ENCODE peak calls at places on chromosomes 11 and 22, in six cellular contexts. V is K562, T is HCT116, Q is H1, X is HepG2, H is GM12878. W is an unnamed sample.

GRCh38 chr11:110100476-110101240 is 7.5 kb downstream of the ZC3H12C start:
- DNase-seq in V (no peak), T (no peak), Q (no peak), X (no peak), H (no peak), W (no peak)

GRCh38 chr22:36540867-36541642 is 12.1 kb upstream of the EIF3D start:
- DNase-seq in V (no peak), T (no peak), Q (no peak), X (no peak), H (no peak), W (no peak)

GRCh38 chr11:7977251-7977917 is 9.8 kb upstream of the EIF3F start:
- DNase-seq in V (no peak), T (no peak), Q (no peak), X (no peak), H (no peak), W (no peak)

GRCh38 chr11:16779436-16779835 is 41.0 kb downstream of the C11orf58 start:
- DNase-seq in V (peak; percentile 80), T (peak; percentile 12), Q (no peak), X (no peak), H (no peak), W (no peak)

GRCh38 chr11:120590472-120590871 is 78.9 kb downstream of the GRIK4 start:
- DNase-seq in V (peak; percentile 23), T (no peak), Q (no peak), X (no peak), H (no peak), W (no peak)

GRCh38 chr11:27470166-27470565 is 2.4 kb downstream of the LGR4 start:
- DNase-seq in V (no peak), T (no peak), Q (no peak), X (no peak), H (no peak), W (no peak)

GRCh38 chr11:125481531-125481930 is 14.5 kb downstream of the FEZ1 start:
- DNase-seq in V (no peak), T (no peak), Q (no peak), X (no peak), H (no peak), W (no peak)

GRCh38 chr11:122393209-122393850 is 262.2 kb upstream of the UBASH3B start:
- DNase-seq in V (no peak), T (no peak), Q (no peak), X (no peak), H (no peak), W (no peak)

GRCh38 chr11:111448420-111448819 is 63.8 kb downstream of the BTG4 start:
- DNase-seq in V (no peak), T (no peak), Q (no peak), X (no peak), H (no peak), W (no peak)

GRCh38 chr11:88886796-88887195 is 179.0 kb downstream of the GRM5 start:
- DNase-seq in V (peak; percentile 15), T (peak; percentile 55), Q (peak; percentile 1), X (peak; percentile 40), H (peak; percentile 11), W (peak; percentile 52)

GRCh38 chr22:27493797-27494196 is 307.8 kb downstream of the MN1 start:
- DNase-seq in V (no peak), T (no peak), Q (no peak), X (no peak), H (no peak), W (no peak)

GRCh38 chr11:29485641-29486040 is 531.2 kb downstream of the KCNA4 start:
- DNase-seq in V (no peak), T (no peak), Q (no peak), X (no peak), H (no peak), W (no peak)

GRCh38 chr11:129352627-129353026 is 23.0 kb upstream of the BARX2 start:
- DNase-seq in V (no peak), T (no peak), Q (no peak), X (no peak), H (no peak), W (no peak)

GRCh38 chr22:21015051-21016006 is at the start of gene P2RX6:
- DNase-seq in V (peak; percentile 82), T (no peak), Q (no peak), X (no peak), H (no peak), W (no peak)

GRCh38 chr11:106493751-106494150 is 416.3 kb downstream of the AASDHPPT start:
- DNase-seq in V (no peak), T (no peak), Q (no peak), X (peak; percentile 12), H (no peak), W (no peak)

GRCh38 chr11:44632466-44633123 is 67.1 kb downstream of the CD82 start:
- DNase-seq in V (peak; percentile 77), T (peak; percentile 45), Q (no peak), X (peak; percentile 49), H (no peak), W (no peak)

GRCh38 chr11:101430236-101430635 is 153.6 kb downstream of the TRPC6 start:
- DNase-seq in V (no peak), T (no peak), Q (no peak), X (no peak), H (no peak), W (no peak)

GRCh38 chr11:96012086-96012824 is 88.3 kb upstream of the MTMR2 start:
- DNase-seq in V (peak; percentile 21), T (peak; percentile 41), Q (no peak), X (peak; percentile 99), H (peak; percentile 96), W (peak; percentile 9)

GRCh38 chr11:78392854-78393253 is 24.8 kb downstream of the GAB2 start:
- DNase-seq in V (peak; percentile 69), T (no peak), Q (no peak), X (no peak), H (no peak), W (no peak)

GRCh38 chr22:20089977-20090729 is 10.1 kb downstream of the DGCR8 start:
- DNase-seq in V (no peak), T (no peak), Q (no peak), X (no peak), H (no peak), W (no peak)

GRCh38 chr11:93528252-93528651 is 14.9 kb downstream of the SMCO4 start:
- DNase-seq in V (no peak), T (no peak), Q (no peak), X (no peak), H (no peak), W (no peak)

GRCh38 chr11:93530468-93530826 is 12.7 kb downstream of the SMCO4 start:
- DNase-seq in V (no peak), T (no peak), Q (no peak), X (no peak), H (no peak), W (no peak)

GRCh38 chr11:93528757-93529639 is 14.2 kb downstream of the SMCO4 start:
- DNase-seq in V (no peak), T (no peak), Q (no peak), X (no peak), H (no peak), W (no peak)

GRCh38 chr11:93532285-93532789 is 10.9 kb downstream of the SMCO4 start:
- DNase-seq in V (no peak), T (no peak), Q (no peak), X (no peak), H (no peak), W (no peak)

DNA sequence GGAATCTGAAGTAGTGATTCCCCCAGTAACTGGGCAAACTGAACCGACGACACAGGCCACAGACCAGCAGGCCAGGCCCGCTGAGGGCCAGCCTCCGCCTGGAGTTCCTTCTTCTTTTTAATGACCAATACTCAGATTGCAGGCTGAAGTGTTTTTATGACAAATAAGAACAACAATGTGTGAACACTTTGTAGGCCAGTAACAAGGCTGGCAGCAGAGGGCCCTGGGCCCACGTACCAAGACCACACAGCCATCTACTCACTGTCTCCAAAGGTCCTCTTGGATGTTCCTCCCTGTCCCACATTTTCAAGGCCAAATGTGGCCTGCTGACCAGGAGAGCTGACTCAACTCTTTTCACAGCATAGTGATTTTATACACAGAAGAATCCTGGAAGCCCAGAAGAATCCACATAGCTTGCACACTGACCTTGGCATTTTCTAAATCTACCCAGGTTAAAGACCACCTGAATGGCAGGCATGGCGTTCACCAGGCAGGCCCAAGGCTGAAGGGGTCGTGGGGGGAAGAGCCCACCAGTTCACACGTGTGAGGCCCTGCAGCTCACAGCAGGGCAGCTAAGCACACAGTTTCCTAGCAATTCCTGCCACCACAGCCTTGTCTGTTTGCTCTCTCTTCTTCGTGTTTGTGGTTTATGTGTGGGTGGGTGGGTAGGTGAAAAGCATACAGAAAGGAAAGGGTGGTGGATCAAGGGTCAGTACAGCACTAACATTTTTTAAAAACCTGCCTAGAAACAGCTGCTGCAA is 13.3 kb downstream of the SMCO4 start:
- DNase-seq in V (no peak), T (no peak), Q (no peak), X (peak; percentile 74), H (no peak), W (no peak)
- TF ChIP-seq ZNF274 in V (no peak), T (no peak), Q (no peak), X (no peak), H (no peak), W (no peak)

GRCh38 chr11:46026616-46027293 is 94.5 kb downstream of the PHF21A start:
- DNase-seq in V (no peak), T (no peak), Q (no peak), X (no peak), H (no peak), W (no peak)
- TF ChIP-seq ZNF274 in V (no peak), T (no peak), Q (no peak), X (no peak), H (no peak), W (no peak)

DNA sequence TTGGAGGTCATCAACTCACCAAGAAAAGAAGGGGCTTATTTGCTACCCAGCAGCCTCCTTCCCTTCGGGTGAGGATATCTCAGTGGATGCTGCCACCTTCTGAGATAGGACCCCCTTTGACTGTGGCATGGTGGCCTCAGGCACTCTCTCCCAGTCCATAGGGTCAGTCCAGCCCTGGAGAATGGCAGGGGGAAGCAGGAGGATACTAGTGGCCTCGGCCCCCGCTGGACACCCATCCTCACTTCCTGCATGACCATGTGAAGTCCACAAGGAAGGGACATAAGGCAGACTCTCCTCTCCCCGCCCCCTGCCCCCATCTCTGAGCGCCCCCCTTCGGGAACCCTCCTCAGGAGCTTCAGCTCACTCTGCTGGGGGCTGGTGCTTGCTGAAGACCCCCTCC is 24.4 kb downstream of the TPBGL start:
- DNase-seq in V (no peak), T (no peak), Q (no peak), X (no peak), H (no peak), W (no peak)
- TF ChIP-seq ZNF274 in V (no peak), T (no peak), Q (no peak), X (no peak), H (no peak), W (no peak)

DNA sequence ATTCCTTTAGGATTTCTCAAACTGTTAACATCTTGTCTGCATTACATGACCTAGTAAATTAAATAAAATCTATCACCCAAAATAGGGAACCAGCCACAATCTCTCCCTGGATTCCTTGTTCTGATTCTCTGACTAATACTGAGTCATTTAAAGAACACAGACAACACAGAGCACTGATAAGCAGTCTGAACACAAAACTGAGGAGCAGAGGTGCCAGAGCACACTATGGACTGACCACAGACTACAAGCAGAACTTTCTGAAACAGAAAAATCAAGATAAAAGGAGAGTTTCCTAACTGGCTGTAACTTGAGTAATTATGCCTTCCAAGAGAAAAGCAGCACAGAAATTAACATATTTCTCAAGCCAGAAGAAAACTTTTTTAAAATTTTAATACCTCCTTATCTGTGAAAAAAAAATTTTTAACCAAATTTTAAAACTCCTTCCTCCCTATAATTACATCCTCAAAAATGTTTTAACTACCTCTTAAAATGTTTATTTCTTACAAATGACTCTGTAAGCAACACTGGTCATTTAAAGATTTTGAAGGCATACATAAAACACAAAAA is 128.9 kb downstream of the SGSM3 start:
- DNase-seq in V (peak; percentile 54), T (peak; percentile 79), Q (peak; percentile 10), X (peak; percentile 84), H (peak; percentile 55), W (no peak)
- TF ChIP-seq ZNF274 in V (no peak), T (no peak), Q (no peak), X (no peak), H (no peak), W (no peak)

W was measured in NT2/D1.